ENCODE peak calls at places on chromosomes 11 and 22, in four cellular contexts. A, D, L and E are unnamed samples. For H3K27me3 and H3K36me3, the result is how much of the 10 kb centered on the place peaks cover.

GRCh38 chr11:86804871-86805415 is 4.6 kb downstream of the PRSS23 start:
- DNase-seq in A (no peak), D (no peak), L (no peak), E (no peak)

GRCh38 chr22:36757608-36758220 is 18.2 kb downstream of the IFT27 start:
- DNase-seq in A (peak), D (peak), L (peak), E (peak)

GRCh38 chr22:20024225-20025087 is 3.5 kb downstream of the TANGO2 start:
- DNase-seq in A (no peak), D (no peak), L (no peak), E (no peak)

GRCh38 chr11:86447763-86448480 is 73.2 kb downstream of the CCDC81 start:
- DNase-seq in A (no peak), D (no peak), L (no peak), E (no peak)

GRCh38 chr22:27766679-27767078 is 34.9 kb downstream of the MN1 start:
- DNase-seq in A (no peak), D (no peak), L (no peak), E (no peak)

GRCh38 chr11:6538892-6539291 is 41.8 kb downstream of the DNHD1 start:
- DNase-seq in A (no peak), D (no peak), L (no peak), E (no peak)

GRCh38 chr11:68298659-68299516 is 13.5 kb upstream of the LRP5 start:
- DNase-seq in A (no peak), D (no peak), L (no peak), E (no peak)

GRCh38 chr11:12478743-12479142 is 101.4 kb downstream of the PARVA start:
- DNase-seq in A (no peak), D (no peak), L (no peak), E (no peak)

GRCh38 chr11:12746593-12747097 is 72.4 kb downstream of the TEAD1 start:
- DNase-seq in A (no peak), D (no peak), L (no peak), E (peak)

GRCh38 chr22:49549851-49550430 is 277.7 kb downstream of the BRD1 start:
- DNase-seq in A (no peak), D (no peak), L (no peak), E (no peak)

GRCh38 chr11:36478700-36479329 is 31.3 kb downstream of the TRAF6 start:
- DNase-seq in A (no peak), D (peak), L (peak), E (peak)

GRCh38 chr11:57073121-57073520 is 84.4 kb downstream of the OR5AK2 start:
- DNase-seq in A (no peak), D (no peak), L (no peak), E (no peak)

GRCh38 chr22:43159484-43160178 is 8.3 kb downstream of the TSPO start:
- DNase-seq in A (no peak), D (no peak), L (no peak), E (no peak)

GRCh38 chr22:35824256-35824655 is 106.6 kb downstream of the APOL5 start:
- DNase-seq in A (no peak), D (no peak), L (no peak), E (no peak)

GRCh38 chr11:6229911-6230310 is 4.5 kb downstream of the FHIP1B start:
- DNase-seq in A (no peak), D (no peak), L (no peak), E (no peak)

GRCh38 chr11:77117485-77117884 is 10.6 kb upstream of the MYO7A start:
- DNase-seq in A (no peak), D (no peak), L (no peak), E (no peak)

GRCh38 chr11:116434986-116435385 is 337.8 kb downstream of the BUD13 start:
- DNase-seq in A (no peak), D (no peak), L (no peak), E (no peak)

GRCh38 chr11:10659339-10660216 is 34.0 kb downstream of the IRAG1 start:
- DNase-seq in A (no peak), D (peak), L (no peak), E (no peak)

GRCh38 chr11:120215634-120216033 is 4.8 kb downstream of the OAF start:
- DNase-seq in A (no peak), D (peak), L (no peak), E (no peak)

GRCh38 chr11:45211732-45212131 is 65.3 kb downstream of the PRDM11 start:
- DNase-seq in A (no peak), D (no peak), L (no peak), E (no peak)

GRCh38 chr22:43129426-43130425 is 13.5 kb downstream of the MCAT start:
- DNase-seq in A (no peak), D (no peak), L (no peak), E (no peak)

GRCh38 chr11:68454767-68455166 is 5.8 kb upstream of the PPP6R3 start:
- DNase-seq in A (no peak), D (no peak), L (no peak), E (no peak)

DNA sequence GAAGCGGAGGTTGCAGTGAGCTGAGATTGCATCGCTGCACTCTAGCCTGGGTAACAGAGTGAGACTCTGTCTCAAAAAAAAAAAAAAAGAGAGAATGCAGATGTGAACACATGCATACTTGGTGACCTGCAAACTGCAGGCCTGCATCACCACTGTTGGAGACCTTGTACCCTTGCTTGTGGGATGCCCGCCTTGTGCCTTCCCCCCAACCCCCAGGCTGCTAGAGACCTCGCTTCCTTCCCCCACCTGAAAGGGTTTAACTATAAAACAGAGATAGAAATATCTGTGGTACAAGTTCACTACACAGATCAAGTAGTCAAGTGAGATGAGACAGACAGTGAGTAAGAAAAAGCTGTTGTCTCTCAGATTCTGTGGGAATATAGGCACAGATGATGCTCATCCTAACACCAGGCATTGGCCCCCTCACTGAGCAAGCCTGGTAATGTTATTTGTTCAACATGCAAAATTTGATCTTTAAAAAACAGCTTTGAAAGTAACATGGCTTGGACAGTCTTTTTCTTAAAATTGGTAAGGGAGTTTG is 32.3 kb downstream of the TNRC6B start:
- DNase-seq in A (no peak), D (no peak), L (no peak), E (no peak)
- H3K4me3 ChIP-seq in A (no peak), D (no peak), L (no peak), E (no peak)

GRCh38 chr11:17489729-17490128 is 13.1 kb upstream of the ABCC8 start:
- DNase-seq in A (no peak), D (no peak), L (no peak), E (no peak)

GRCh38 chr11:17486666-17487065 is 10.0 kb upstream of the ABCC8 start:
- DNase-seq in A (no peak), D (no peak), L (no peak), E (no peak)

GRCh38 chr11:17488563-17488962 is 11.9 kb upstream of the ABCC8 start:
- DNase-seq in A (no peak), D (no peak), L (no peak), E (no peak)

GRCh38 chr11:17490938-17491337 is 14.3 kb upstream of the ABCC8 start:
- DNase-seq in A (no peak), D (no peak), L (no peak), E (no peak)

DNA sequence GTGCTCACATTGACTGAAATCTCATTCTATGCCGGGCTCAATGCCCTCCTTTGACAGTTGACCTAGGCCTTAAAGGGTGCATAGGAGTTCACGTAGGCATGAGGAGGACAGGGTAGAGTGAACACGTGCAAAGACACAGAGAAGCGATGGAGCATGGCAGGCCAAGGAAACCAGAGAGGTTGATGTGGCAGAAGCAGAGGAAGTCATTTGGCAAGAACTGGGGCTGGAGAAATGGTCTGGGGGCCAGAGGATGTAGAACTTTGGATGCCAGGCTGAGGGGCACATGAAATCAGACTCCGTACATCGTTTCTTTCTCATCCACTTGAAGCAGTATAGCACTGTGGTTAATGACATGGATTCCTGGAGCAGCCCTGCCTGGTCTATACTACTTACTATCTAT is 13.6 kb upstream of the ABCC8 start:
- DNase-seq in A (no peak), D (no peak), L (no peak), E (no peak)
- H3K27me3 ChIP-seq in A (under half), D (under half), L (under half), E (under half)

DNA sequence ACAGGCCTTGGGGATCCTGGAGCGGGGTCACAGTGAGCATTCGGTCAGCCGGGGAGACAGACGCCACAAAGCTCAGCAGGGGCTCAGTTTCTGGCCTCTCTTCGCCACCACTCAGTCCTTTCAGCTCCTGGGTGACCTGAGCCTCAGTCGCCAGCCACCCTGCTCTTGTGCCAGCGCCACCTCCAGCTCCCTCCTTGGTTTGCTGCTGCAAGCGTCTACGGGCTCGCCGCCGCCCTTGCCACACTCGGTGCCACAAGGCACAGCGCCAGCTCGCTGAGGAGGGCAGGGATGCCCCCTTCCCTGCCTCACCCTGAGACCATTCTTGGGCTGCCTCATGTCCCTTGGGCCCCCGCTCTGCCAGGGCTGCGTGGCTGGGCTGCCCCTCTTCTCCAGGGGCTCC is 1.5 kb upstream of the EEF1G start:
- DNase-seq in A (no peak), D (no peak), L (no peak), E (no peak)
- H3K36me3 ChIP-seq in A (under half), D (under half), L (under half), E (half or more)

GRCh38 chr22:45626198-45626651 is 45.4 kb upstream of the ATXN10 start:
- DNase-seq in A (no peak), D (no peak), L (no peak), E (no peak)
- H3K4me3 ChIP-seq in A (no peak), D (no peak), L (no peak), E (no peak)

GRCh38 chr11:114171257-114172054 is 111.9 kb downstream of the ZBTB16 start:
- DNase-seq in A (no peak), D (peak), L (no peak), E (no peak)

GRCh38 chr11:114173836-114174235 is 114.3 kb downstream of the ZBTB16 start:
- DNase-seq in A (no peak), D (no peak), L (no peak), E (no peak)

GRCh38 chr11:114174712-114175495 is 115.4 kb downstream of the ZBTB16 start:
- DNase-seq in A (no peak), D (no peak), L (no peak), E (no peak)

GRCh38 chr11:114172055-114172861 is 112.7 kb downstream of the ZBTB16 start:
- DNase-seq in A (no peak), D (no peak), L (no peak), E (no peak)

GRCh38 chr11:114172871-114173444 is 113.4 kb downstream of the ZBTB16 start:
- DNase-seq in A (no peak), D (no peak), L (peak), E (no peak)
- H3K27me3 ChIP-seq in A (under half), D (under half), L (under half), E (under half)

GRCh38 chr22:25722223-25723015 is 19.6 kb upstream of the MYO18B start:
- DNase-seq in A (no peak), D (no peak), L (no peak), E (no peak)
- H3K36me3 ChIP-seq in A (under half), D (under half), L (under half), E (under half)